ENCODE peak calls at places on chromosomes 7 and 10, in nine cellular contexts. J, H, X, M, L, T, P, W and Y are unnamed samples.

GRCh38 chr10:30647089-30647488 is 17.5 kb upstream of the LYZL2 start:
- DNase-seq in J (no peak), H (no peak), X (no peak), M (no peak), L (no peak), T (no peak), P (no peak), W (no peak), Y (no peak)

GRCh38 chr7:71770269-71770907 is 638.4 kb downstream of the GALNT17 start:
- DNase-seq in J (no peak), H (no peak), X (no peak), M (no peak), L (no peak), T (no peak), P (no peak), W (no peak), Y (no peak)

GRCh38 chr7:97819161-97819560 is 53.0 kb downstream of the ASNS start:
- DNase-seq in J (no peak), H (no peak), X (no peak), M (no peak), L (no peak), T (no peak), P (no peak), W (no peak), Y (peak)

GRCh38 chr10:116324227-116324950 is at the start of gene CCDC172:
- DNase-seq in J (no peak), H (no peak), X (no peak), M (no peak), L (no peak), T (no peak), P (peak), W (no peak), Y (no peak)

GRCh38 chr7:43692582-43693373 is 36.5 kb downstream of the COA1 start:
- DNase-seq in J (no peak), H (peak), X (no peak), M (no peak), L (no peak), T (no peak), P (no peak), W (no peak), Y (peak)

GRCh38 chr7:93620057-93620456 is 45.5 kb upstream of the CALCR start:
- DNase-seq in J (no peak), H (no peak), X (no peak), M (no peak), L (no peak), T (no peak), P (no peak), W (no peak), Y (peak)

GRCh38 chr10:30491204-30491603 is 57.2 kb downstream of the MAP3K8 start:
- DNase-seq in J (no peak), H (peak), X (peak), M (no peak), L (no peak), T (no peak), P (no peak), W (no peak), Y (peak)

GRCh38 chr10:117413928-117414618 is 38.8 kb upstream of the PDZD8 start:
- DNase-seq in J (no peak), H (peak), X (peak), M (no peak), L (no peak), T (no peak), P (no peak), W (no peak), Y (peak)

GRCh38 chr10:70835895-70836294 is 20.1 kb downstream of the SGPL1 start:
- DNase-seq in J (peak), H (no peak), X (peak), M (peak), L (no peak), T (no peak), P (no peak), W (no peak), Y (peak)

GRCh38 chr10:99224766-99225165 is 10.9 kb downstream of the HPSE2 start:
- DNase-seq in J (no peak), H (peak), X (no peak), M (no peak), L (no peak), T (no peak), P (no peak), W (no peak), Y (peak)

GRCh38 chr7:135670179-135670578 is 7.9 kb downstream of the STMP1 start:
- DNase-seq in J (peak), H (peak), X (peak), M (no peak), L (no peak), T (no peak), P (no peak), W (no peak), Y (peak)

GRCh38 chr7:135669774-135670173 is 7.5 kb downstream of the STMP1 start:
- DNase-seq in J (no peak), H (no peak), X (no peak), M (no peak), L (no peak), T (no peak), P (no peak), W (no peak), Y (no peak)

GRCh38 chr7:135666836-135667235 is 4.5 kb downstream of the STMP1 start:
- DNase-seq in J (no peak), H (no peak), X (no peak), M (no peak), L (no peak), T (no peak), P (no peak), W (no peak), Y (no peak)

GRCh38 chr7:135673360-135673706 is 11.0 kb downstream of the STMP1 start:
- DNase-seq in J (no peak), H (no peak), X (peak), M (peak), L (no peak), T (no peak), P (no peak), W (no peak), Y (peak)

DNA sequence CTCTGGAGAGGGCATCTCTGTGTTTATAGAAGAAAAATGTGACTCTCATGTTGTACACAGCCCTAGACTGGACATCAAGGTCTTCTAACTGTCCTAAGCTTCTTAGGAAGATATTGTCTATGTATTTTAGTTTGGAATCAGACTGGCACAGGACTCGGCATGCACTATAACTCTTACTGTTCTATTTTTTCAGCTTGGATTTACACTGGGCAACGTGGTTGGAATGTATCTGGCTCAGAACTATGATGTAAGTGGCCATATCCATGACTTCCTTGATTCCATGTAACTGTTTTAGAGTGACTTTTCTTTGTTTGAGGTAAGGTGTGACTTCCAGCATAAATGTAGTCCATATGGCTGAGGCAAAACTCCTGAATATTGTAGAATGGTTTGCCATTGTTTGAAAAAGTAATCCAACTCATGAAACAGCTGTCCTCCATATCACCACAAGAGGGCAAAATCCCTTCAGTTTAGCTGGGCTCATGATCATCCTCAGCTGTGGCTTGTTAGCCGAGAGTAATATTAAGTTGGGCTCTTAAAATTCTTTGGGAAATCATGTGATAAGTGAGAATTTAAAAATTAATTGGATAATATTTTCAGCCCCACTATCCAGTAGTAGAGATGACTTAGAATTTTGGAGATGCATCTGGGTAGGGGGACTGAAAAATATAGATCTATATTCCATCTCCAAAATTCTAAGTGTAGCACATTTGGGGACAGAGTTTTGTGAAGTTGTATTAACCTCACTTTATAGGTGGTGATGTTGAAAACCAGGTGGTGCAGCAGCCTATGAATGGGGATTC is 10.4 kb downstream of the STMP1 start:
- DNase-seq in J (peak), H (peak), X (peak), M (peak), L (no peak), T (no peak), P (no peak), W (peak), Y (peak)
- TF ChIP-seq CTCF in J (peak), H (peak), X (peak), M (peak), L (peak), T (peak), P (peak), W (peak), Y (peak)

DNA sequence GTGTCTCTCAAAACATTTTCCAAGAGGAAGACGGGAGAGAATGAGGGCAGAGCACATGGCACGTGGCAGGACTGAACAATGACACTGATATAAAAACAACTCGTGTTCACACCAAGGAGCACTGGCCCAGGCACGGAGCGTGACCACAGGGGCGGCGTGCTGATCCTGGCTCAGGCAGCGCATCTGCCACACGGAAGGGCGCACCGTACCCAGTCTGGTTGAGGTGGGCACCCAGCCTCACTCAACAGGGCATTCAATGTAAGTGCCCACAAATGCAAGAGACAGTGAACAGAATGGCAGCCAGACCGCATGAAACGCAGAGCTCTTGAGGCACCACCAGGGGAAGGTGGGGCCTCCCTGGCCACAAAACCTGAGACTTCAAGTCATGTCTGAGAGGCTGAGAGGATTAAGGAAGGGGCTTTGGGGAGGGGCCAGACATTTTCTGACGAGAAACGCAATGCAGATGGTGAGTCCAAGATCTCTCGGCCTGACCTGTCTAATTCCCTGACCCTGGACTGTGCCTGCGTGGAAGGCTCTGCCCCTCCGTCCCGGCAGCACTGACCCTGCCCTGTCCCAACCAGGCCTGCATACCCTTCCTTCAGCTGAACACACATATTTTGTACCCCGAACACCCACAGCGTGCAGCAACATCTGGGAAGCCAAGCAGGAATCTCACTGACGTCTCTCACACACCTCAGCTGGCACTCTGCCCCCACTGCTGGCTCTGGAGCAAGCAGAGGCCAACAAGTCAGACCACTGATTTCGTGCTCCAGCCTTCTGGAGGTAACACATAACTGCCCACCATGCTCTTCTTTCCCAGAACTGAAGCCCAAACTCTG is 35.5 kb downstream of the VOPP1 start:
- DNase-seq in J (no peak), H (no peak), X (no peak), M (no peak), L (no peak), T (peak), P (no peak), W (no peak), Y (no peak)
- TF ChIP-seq CTCF in J (no peak), H (no peak), X (no peak), M (no peak), L (no peak), T (no peak), P (no peak), W (no peak), Y (no peak)

GRCh38 chr7:149007615-149008014 is 20.7 kb downstream of the PDIA4 start:
- DNase-seq in J (no peak), H (no peak), X (peak), M (no peak), L (no peak), T (no peak), P (no peak), W (no peak), Y (no peak)
- TF ChIP-seq CTCF in J (peak), H (no peak), X (peak), M (no peak), L (no peak), T (no peak), P (no peak), W (peak), Y (peak)

GRCh38 chr7:111929258-111929657 is 276.9 kb downstream of the DOCK4 start:
- DNase-seq in J (no peak), H (no peak), X (no peak), M (no peak), L (no peak), T (no peak), P (no peak), W (no peak), Y (no peak)
- TF ChIP-seq CTCF in J (no peak), H (no peak), X (no peak), M (no peak), L (peak), T (no peak), P (no peak), W (no peak), Y (no peak)